ENCODE peak calls at places on chromosomes 1 and 21, in five cellular contexts. R, I, J, T and D are unnamed samples.

GRCh38 chr1:36008546-36009197 is 75.2 kb upstream of the TEKT2 start:
- DNase-seq in R (no peak), I (no peak), J (no peak), T (no peak), D (peak; percentile 2)

GRCh38 chr21:39911792-39912191 is 44.6 kb downstream of the PCP4 start:
- DNase-seq in R (no peak), I (no peak), J (no peak), T (peak; percentile 14), D (no peak)

GRCh38 chr1:192958871-192959270 is 100.3 kb downstream of the UCHL5 start:
- DNase-seq in R (no peak), I (no peak), J (no peak), T (no peak), D (no peak)

GRCh38 chr1:221001167-221001566 is 121.9 kb downstream of the HLX start:
- DNase-seq in R (no peak), I (no peak), J (no peak), T (no peak), D (no peak)

GRCh38 chr1:5831600-5832335 is 160.5 kb downstream of the NPHP4 start:
- DNase-seq in R (no peak), I (no peak), J (no peak), T (no peak), D (no peak)

GRCh38 chr1:99728494-99729235 is 37.8 kb downstream of the FRRS1 start:
- DNase-seq in R (no peak), I (no peak), J (no peak), T (no peak), D (no peak)

GRCh38 chr1:21451212-21451611 is 11.3 kb downstream of the NBPF3 start:
- DNase-seq in R (no peak), I (no peak), J (no peak), T (no peak), D (no peak)

GRCh38 chr1:245605480-245606156 is 450.8 kb downstream of the KIF26B start:
- DNase-seq in R (no peak), I (no peak), J (no peak), T (no peak), D (peak; percentile 69)

GRCh38 chr1:234980657-234981396 is 147.8 kb downstream of the TOMM20 start:
- DNase-seq in R (peak; percentile 35), I (peak; percentile 49), J (peak; percentile 89), T (no peak), D (peak; percentile 78)

GRCh38 chr1:23916209-23917131 is 3.3 kb upstream of the CNR2 start:
- DNase-seq in R (peak; percentile 64), I (peak; percentile 18), J (peak; percentile 73), T (no peak), D (peak; percentile 31)